ENCODE peak calls at places on chromosomes 16 and 17, in six cellular contexts. E is heart left ventricle, I is adrenal gland, Z is HCT116, O is GM12891, R is IMR-90. W is an unnamed sample.

GRCh38 chr17:60142872-60143499 is 6.8 kb upstream of the CA4 start:
- DNase-seq in O (no peak), I (peak), R (peak), Z (peak), E (peak), W (peak)

GRCh38 chr16:48507886-48508285 is 102.1 kb downstream of the N4BP1 start:
- DNase-seq in O (no peak), R (no peak), E (no peak), Z (no peak), I (no peak), W (no peak)

GRCh38 chr17:29613371-29613837 is 9.3 kb downstream of the CORO6 start:
- DNase-seq in Z (no peak), E (peak), I (peak), O (peak), R (peak), W (peak)

GRCh38 chr16:24497405-24497804 is 42.0 kb upstream of the RBBP6 start:
- DNase-seq in R (peak), Z (no peak), I (no peak), E (no peak), O (no peak), W (no peak)

GRCh38 chr16:50735629-50736122 is 6.2 kb upstream of the CYLD start:
- DNase-seq in E (no peak), O (no peak), Z (no peak), I (no peak), R (no peak), W (no peak)

GRCh38 chr17:72618018-72618509 is 474.4 kb downstream of the SLC39A11 start:
- DNase-seq in O (no peak), Z (peak), R (no peak), E (no peak), I (no peak), W (peak)

GRCh38 chr16:2511128-2511785 is 2.5 kb upstream of the ATP6V0C start:
- DNase-seq in O (no peak), I (peak), R (peak), E (no peak), Z (no peak), W (peak)

GRCh38 chr17:52147872-52148271 is 10.6 kb downstream of the CA10 start:
- DNase-seq in O (no peak), R (no peak), I (no peak), Z (no peak), E (no peak), W (no peak)

GRCh38 chr17:38751144-38751802 is 1.3 kb upstream of the PSMB3 start:
- DNase-seq in R (peak), Z (no peak), I (peak), O (no peak), E (no peak), W (no peak)

DNA sequence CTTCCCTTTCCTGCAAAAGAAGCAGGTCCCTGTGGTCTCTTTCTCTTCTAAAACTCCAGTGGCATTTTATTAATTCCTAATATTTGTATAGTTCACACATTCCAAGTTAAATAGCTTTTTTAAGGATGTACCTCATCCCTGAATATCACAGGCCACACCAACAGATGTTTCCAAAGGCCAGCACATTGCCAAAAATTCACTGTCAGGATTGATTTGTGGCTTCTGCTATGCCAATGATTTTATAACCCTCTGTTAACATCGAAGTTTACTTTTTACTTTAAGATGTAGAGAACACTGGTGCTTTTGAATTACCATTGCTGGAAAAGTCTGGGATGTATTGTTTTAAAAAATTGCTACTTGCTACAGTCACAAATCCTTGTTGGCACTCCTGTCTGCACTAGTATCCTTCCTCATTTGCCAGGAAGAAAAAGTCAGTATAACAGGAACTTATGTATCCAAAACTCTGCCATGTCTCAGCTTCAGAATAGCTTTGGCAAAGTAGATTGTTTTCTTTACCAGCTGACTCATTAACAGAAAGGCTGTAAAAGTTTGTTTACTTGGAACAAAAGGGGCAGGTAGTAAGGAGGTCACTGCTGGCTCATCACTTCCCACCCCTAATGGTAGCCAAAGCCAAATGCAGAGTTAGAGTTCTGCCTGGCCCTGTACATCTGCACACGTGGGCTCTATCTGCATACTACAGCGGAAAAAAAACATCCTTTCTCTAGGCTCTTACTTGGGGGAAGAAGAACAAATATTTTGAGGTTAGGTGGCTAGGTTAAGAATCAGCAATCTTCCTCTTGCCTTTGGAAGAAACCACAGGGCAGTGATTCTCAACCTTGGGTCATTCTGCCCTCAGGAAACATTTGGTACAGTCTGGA is 90.7 kb upstream of the BCAR1 start:
- DNase-seq in Z (no peak), I (no peak), E (no peak), O (no peak), R (peak), W (no peak)
- TF ChIP-seq POLR2A in Z (no peak), I (no peak), E (no peak), O (no peak), R (no peak), W (no peak)

GRCh38 chr17:1486802-1487695 is 5.4 kb downstream of the MYO1C start:
- DNase-seq in E (peak), R (no peak), Z (peak), I (peak), O (peak), W (peak)

GRCh38 chr17:1484586-1485310 is 7.7 kb downstream of the MYO1C start:
- DNase-seq in I (no peak), Z (peak), R (no peak), E (peak), O (peak), W (peak)

GRCh38 chr17:1485311-1485747 is 7.2 kb downstream of the MYO1C start:
- DNase-seq in Z (no peak), O (no peak), I (no peak), E (peak), R (no peak), W (no peak)

GRCh38 chr17:1484060-1484535 is 8.4 kb downstream of the MYO1C start:
- DNase-seq in I (no peak), O (no peak), Z (no peak), R (no peak), E (no peak), W (no peak)

DNA sequence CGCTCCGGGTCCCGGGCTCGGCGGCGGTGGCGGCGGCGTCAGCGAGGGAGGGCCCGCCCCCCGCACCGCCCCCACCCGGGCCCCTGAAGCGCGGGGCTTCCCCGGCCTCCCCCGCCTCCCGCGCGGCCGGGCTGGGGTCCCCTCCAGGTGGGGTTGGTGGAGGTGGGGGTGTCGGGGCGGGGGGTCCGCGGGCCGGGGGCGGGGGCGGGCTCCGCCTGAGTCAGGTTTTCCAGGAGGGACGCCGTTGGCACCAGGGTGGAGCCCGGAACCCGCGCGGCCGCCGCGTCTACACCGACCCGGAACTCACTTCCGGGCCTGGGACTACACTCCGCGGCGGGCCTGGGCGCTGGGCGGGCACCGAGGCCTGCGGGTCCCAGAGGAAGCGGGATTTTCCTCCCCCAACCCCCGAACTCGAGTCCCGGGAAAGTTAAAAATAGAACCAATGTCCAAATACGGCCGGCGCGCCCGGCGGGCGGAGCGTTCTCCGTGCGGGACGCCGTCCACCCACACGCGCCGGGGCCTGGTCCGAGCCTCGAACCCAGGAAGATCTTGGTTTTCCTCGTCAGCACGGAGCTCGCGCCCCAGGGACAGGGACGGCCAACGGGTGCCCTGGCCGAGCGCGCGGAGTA is 6.6 kb downstream of the MYO1C start:
- DNase-seq in E (peak), Z (no peak), I (peak), R (peak), O (peak), W (peak)
- TF ChIP-seq POLR2A in E (peak), Z (no peak), I (peak), R (peak), O (peak), W (peak)

GRCh38 chr16:53056528-53056881 is 1.7 kb downstream of the CHD9 start:
- DNase-seq in O (no peak), Z (no peak), E (no peak), I (peak), R (peak), W (peak)

GRCh38 chr16:53052519-53053501 is at the start of gene CHD9NB:
- DNase-seq in R (peak), Z (peak), E (peak), O (no peak), I (peak), W (peak)

GRCh38 chr16:53053967-53054669 is 673 bp upstream of the CHD9 start:
- DNase-seq in I (peak), Z (no peak), R (no peak), O (no peak), E (peak), W (peak)

GRCh38 chr16:53055603-53056527 is 1.1 kb downstream of the CHD9 start:
- DNase-seq in Z (no peak), O (no peak), E (peak), R (peak), I (peak), W (peak)

GRCh38 chr16:53054670-53055485 is at the start of gene CHD9:
- DNase-seq in O (peak), E (peak), I (peak), R (peak), Z (peak), W (peak)
- TF ChIP-seq POLR2A in O (no peak), E (peak), I (peak), R (no peak), Z (peak), W (peak)

DNA sequence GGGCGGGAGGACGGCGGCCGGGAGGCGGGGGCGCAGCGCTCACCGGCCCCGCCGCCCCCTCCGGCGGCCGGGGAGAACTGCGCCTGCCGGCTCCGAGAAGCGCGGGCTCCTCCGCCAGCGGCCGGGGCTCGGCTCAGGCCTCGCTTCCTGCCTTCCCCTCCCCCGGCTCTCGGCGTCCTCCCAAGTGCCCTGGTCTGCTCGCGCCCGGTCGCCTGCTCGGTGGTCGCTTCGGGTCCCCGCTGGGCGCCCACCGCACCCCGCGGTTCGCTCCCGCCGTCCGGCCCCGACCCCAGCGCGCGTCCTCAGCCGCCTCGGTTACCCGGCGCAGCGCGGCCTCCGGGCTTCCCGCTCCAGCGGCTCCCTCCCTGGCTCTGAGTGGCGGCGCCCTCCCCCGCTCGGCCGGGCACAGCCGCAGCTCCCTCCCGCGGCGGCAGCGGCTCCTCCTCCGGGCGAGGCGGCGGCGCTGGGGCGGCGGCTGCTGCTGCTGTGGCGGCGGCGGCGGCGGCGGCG is 294 bp downstream of the UBTF start:
- DNase-seq in Z (no peak), I (no peak), E (peak), R (peak), O (peak), W (peak)
- TF ChIP-seq POLR2A in Z (peak), I (peak), E (peak), R (peak), O (peak), W (peak)

GRCh38 chr17:37413875-37414519 is 7.3 kb downstream of the TADA2A start:
- DNase-seq in I (no peak), Z (no peak), O (no peak), E (no peak), R (peak), W (no peak)
- TF ChIP-seq POLR2A in I (no peak), Z (no peak), O (no peak), E (no peak), R (no peak), W (no peak)

GRCh38 chr17:50102164-50102991 is 7.2 kb downstream of the PDK2 start:
- DNase-seq in Z (no peak), O (no peak), R (no peak), E (peak), I (peak), W (no peak)
- TF ChIP-seq POLR2A in Z (no peak), O (no peak), R (no peak), E (no peak), I (peak), W (no peak)

DNA sequence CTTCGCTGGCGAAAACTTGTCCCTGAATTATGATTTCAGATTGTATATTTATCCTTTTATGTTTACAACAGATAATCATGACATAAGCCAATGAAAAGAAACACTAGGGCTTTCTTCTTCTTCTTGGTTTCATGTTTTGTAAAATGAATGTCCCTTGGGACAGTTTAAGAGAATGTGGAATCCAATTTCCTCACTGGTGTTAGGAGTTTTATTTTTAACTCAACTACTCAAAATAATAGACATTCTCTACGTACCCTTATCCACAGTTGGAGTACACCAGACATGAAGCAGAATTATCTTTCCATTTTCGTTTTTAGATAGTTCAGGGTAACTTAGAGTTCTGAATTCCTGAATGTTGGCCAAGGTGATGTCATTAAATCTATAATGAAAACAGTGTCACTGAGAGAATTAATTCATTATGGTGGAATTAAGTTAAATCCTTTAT is 43.3 kb downstream of the IRX6 start:
- DNase-seq in I (no peak), Z (no peak), R (no peak), E (no peak), O (no peak), W (no peak)
- TF ChIP-seq POLR2A in I (no peak), Z (no peak), R (no peak), E (no peak), O (no peak), W (no peak)

GRCh38 chr17:35540589-35541404 is 3.3 kb upstream of the SLFN12L start:
- DNase-seq in Z (no peak), R (peak), I (peak), O (no peak), E (peak), W (peak)
- TF ChIP-seq POLR2A in Z (no peak), R (no peak), I (no peak), O (no peak), E (no peak), W (peak)

GRCh38 chr17:82011617-82012481 is 10.8 kb downstream of the CENPX start:
- DNase-seq in E (no peak), R (no peak), Z (no peak), I (no peak), O (no peak), W (no peak)
- TF ChIP-seq POLR2A in E (no peak), R (no peak), Z (no peak), I (no peak), O (no peak), W (no peak)

GRCh38 chr16:30409125-30410060 is 2.0 kb downstream of the ZNF771 start:
- DNase-seq in E (peak), I (peak), Z (peak), O (peak), R (peak), W (peak)
- TF ChIP-seq POLR2A in E (no peak), I (no peak), Z (no peak), O (no peak), R (peak), W (no peak)

W was measured in erythroblast.